ENCODE peak calls at places on chromosome 16, in six cellular contexts. M, O, X, T, Y and U are unnamed samples.
A peak's percentile ranks its signal among the peaks of the same experiment; 100 is the strongest.

GRCh38 chr16:3842994-3843393 is 37.5 kb downstream of the CREBBP start:
- DNase-seq in M (no peak), O (peak; percentile 72), X (no peak), T (no peak), Y (no peak), U (no peak)

GRCh38 chr16:57146735-57147134 is 39.1 kb downstream of the PSME3IP1 start:
- DNase-seq in M (peak; percentile 35), O (peak; percentile 55), X (no peak), T (no peak), Y (no peak), U (no peak)

GRCh38 chr16:63289834-63290460 is 1253.7 kb upstream of the CDH8 start:
- DNase-seq in M (peak; percentile 29), O (peak; percentile 60), X (no peak), T (no peak), Y (no peak), U (peak; percentile 46)

GRCh38 chr16:4408323-4408690 is 8.1 kb downstream of the CORO7 start:
- DNase-seq in M (no peak), O (no peak), X (no peak), T (no peak), Y (no peak), U (no peak)

GRCh38 chr16:8818499-8819270 is 21.0 kb downstream of the PMM2 start:
- DNase-seq in M (no peak), O (no peak), X (no peak), T (no peak), Y (no peak), U (no peak)

GRCh38 chr16:87819282-87819681 is 50.0 kb downstream of the SLC7A5 start:
- DNase-seq in M (no peak), O (no peak), X (no peak), T (peak; percentile 31), Y (no peak), U (no peak)

GRCh38 chr16:77214411-77215138 is 15.4 kb downstream of the SYCE1L start:
- DNase-seq in M (no peak), O (no peak), X (no peak), T (no peak), Y (no peak), U (no peak)

GRCh38 chr16:89973654-89974335 is 25.2 kb downstream of the DEF8 start:
- DNase-seq in M (no peak), O (no peak), X (no peak), T (no peak), Y (no peak), U (no peak)

GRCh38 chr16:714558-715447 is at the start of gene METRN:
- DNase-seq in M (peak; percentile 95), O (peak; percentile 96), X (peak; percentile 78), T (peak; percentile 99), Y (no peak), U (no peak)

GRCh38 chr16:81071816-81072215 is 5.2 kb downstream of the C16orf46 start:
- DNase-seq in M (no peak), O (no peak), X (no peak), T (no peak), Y (peak; percentile 28), U (peak; percentile 60)

GRCh38 chr16:59574296-59574695 is 840.2 kb upstream of the GOT2 start:
- DNase-seq in M (no peak), O (no peak), X (no peak), T (no peak), Y (no peak), U (no peak)

GRCh38 chr16:86520317-86521210 is 10.2 kb downstream of the FOXF1 start:
- DNase-seq in M (peak; percentile 50), O (peak; percentile 74), X (no peak), T (no peak), Y (no peak), U (peak; percentile 36)

GRCh38 chr16:68707341-68708152 is 29.5 kb upstream of the CDH1 start:
- DNase-seq in M (no peak), O (no peak), X (peak; percentile 77), T (peak; percentile 79), Y (peak; percentile 64), U (no peak)

GRCh38 chr16:89358030-89359005 is 132.0 kb downstream of the ANKRD11 start:
- DNase-seq in M (peak; percentile 86), O (no peak), X (no peak), T (no peak), Y (no peak), U (no peak)

GRCh38 chr16:19595043-19595767 is 39.7 kb downstream of the VPS35L start:
- DNase-seq in M (no peak), O (no peak), X (no peak), T (peak; percentile 33), Y (no peak), U (no peak)

GRCh38 chr16:58057784-58058183 is 32.2 kb downstream of the MMP15 start:
- DNase-seq in M (no peak), O (no peak), X (no peak), T (no peak), Y (no peak), U (no peak)

GRCh38 chr16:53945996-53946395 is 242.0 kb downstream of the FTO start:
- DNase-seq in M (no peak), O (no peak), X (no peak), T (no peak), Y (peak; percentile 8), U (peak; percentile 5)

GRCh38 chr16:31033709-31034492 is 543 bp downstream of the STX4 start:
- DNase-seq in M (peak; percentile 97), O (peak; percentile 96), X (peak; percentile 91), T (peak; percentile 92), Y (peak; percentile 43), U (peak; percentile 59)

GRCh38 chr16:25060920-25061319 is 45.8 kb upstream of the ARHGAP17 start:
- DNase-seq in M (no peak), O (no peak), X (no peak), T (no peak), Y (no peak), U (no peak)

GRCh38 chr16:14232106-14232890 is 161.2 kb downstream of the MRTFB start:
- DNase-seq in M (no peak), O (no peak), X (no peak), T (no peak), Y (no peak), U (no peak)

GRCh38 chr16:64417711-64418227 is 704.1 kb downstream of the CDH11 start:
- DNase-seq in M (no peak), O (no peak), X (no peak), T (no peak), Y (no peak), U (no peak)

GRCh38 chr16:85307552-85308364 is 195.5 kb upstream of the CIBAR2 start:
- DNase-seq in M (no peak), O (no peak), X (no peak), T (no peak), Y (no peak), U (no peak)
- TF ChIP-seq POLR2AphosphoS5 in M (no peak), O (no peak), X (no peak), T (no peak), Y (no peak), U (no peak)

DNA sequence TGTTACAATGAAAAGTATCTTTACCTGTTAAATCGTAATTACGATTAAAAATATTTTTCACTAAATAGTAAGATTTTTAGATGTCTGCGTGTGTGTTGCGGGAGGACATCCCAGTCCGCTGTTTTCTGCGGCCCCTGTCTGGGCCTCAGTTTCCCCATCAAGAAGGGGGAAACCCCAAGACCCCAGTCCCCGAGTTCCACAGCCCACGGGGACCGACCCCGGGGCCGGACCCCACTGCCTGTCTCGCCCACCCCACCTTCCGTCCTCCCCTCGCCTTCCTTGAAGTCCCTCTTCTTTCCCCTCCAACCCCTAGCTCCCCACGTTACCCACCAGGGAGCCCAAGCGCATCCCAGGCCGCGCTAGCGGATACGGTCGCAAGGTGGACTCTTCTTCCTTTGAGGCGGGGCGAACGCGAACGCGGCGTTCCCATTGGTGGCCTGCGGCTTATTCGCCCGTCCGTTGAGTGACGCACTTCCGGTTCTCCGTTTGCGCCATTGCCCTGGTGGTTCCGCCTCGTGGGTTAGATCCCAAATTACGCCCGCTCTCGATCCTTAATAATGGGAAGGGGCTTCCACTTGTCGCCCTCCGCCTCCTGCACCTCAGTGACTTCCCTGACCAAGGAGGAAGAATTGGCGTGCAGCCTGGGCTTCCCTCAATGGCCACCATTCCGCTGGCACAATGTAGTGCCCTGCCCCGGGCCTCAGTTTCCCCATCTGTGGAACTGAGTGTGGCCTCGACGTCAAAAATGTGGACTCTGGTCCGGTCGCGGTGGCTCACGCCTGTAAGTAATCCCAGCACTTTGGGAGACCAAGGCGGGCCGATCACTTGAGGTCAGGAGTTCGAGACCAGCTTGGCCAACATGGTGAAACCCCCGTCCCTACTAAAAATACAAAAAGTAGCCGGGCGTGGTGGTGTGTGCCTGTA is at the start of gene NSMCE1:
- DNase-seq in M (peak; percentile 98), O (peak; percentile 99), X (peak; percentile 94), T (peak; percentile 100), Y (peak; percentile 91), U (peak; percentile 73)
- TF ChIP-seq CTCF in M (peak; percentile 46), O (no peak), X (peak; percentile 36), T (peak; percentile 70), Y (peak; percentile 17), U (no peak)

GRCh38 chr16:50585331-50585776 is 37.2 kb downstream of the NKD1 start:
- DNase-seq in M (no peak), O (peak; percentile 93), X (peak; percentile 64), T (peak; percentile 90), Y (no peak), U (no peak)
- TF ChIP-seq POLR2AphosphoS5 in M (peak; percentile 65), O (peak; percentile 76), X (no peak), T (peak; percentile 30), Y (no peak), U (no peak)

GRCh38 chr16:11524098-11524760 is 62.5 kb downstream of the LITAF start:
- DNase-seq in M (no peak), O (no peak), X (no peak), T (no peak), Y (no peak), U (no peak)
- TF ChIP-seq CTCF in M (no peak), O (no peak), X (no peak), T (no peak), Y (no peak), U (no peak)

GRCh38 chr16:27806388-27806787 is 256.4 kb downstream of the KATNIP start:
- DNase-seq in M (no peak), O (no peak), X (no peak), T (no peak), Y (no peak), U (no peak)
- TF ChIP-seq POLR2AphosphoS5 in M (no peak), O (no peak), X (no peak), T (no peak), Y (no peak), U (no peak)

DNA sequence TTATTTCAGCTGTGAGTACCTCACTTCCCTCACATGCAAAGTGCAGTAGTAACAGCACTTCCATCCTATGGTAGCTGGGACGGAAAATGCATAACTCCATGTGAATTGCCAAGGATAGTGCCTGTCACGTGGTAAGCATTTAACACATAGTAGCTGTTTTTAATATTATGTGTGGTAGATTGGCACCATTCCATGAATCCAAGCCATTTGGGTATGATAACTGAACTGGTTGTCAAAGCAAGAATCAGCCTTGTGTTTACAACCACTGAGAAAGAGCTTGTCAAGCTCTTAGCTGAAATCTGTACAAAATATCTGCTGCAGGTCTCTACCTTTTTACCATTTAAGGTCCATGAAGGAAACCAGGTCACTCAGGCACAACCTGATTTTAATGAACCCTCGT is 345.8 kb downstream of the CDH13 start:
- DNase-seq in M (no peak), O (no peak), X (no peak), T (no peak), Y (no peak), U (no peak)
- TF ChIP-seq CTCF in M (no peak), O (no peak), X (no peak), T (no peak), Y (no peak), U (no peak)

DNA sequence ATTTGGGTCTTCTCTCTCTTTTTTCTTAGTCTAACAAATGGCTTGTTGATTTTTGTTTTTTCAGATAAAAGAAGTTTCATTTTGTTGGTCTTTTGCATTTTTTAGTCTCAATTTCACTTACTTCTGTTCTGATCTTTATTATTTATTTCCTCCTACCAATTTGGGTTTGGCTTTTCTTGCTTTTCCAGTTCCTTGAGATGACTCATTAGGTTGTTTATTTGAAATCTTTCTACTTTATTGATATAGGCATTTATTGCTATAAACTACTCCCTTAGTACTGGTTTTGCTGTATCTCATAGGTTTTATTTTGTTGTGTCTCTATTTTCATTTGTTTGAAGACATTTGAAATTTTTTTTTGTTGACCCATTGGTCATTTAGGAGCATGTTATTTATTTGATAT is 152.2 kb upstream of the MPHOSPH6 start:
- DNase-seq in M (no peak), O (no peak), X (no peak), T (no peak), Y (no peak), U (no peak)
- TF ChIP-seq POLR2AphosphoS5 in M (no peak), O (no peak), X (no peak), T (no peak), Y (no peak), U (no peak)